ENCODE peak calls at places on chromosome 1, in four cellular contexts. One of them, this sample, is unnamed. For H3K27me3 and H3K4me1, the result is how much of the 10 kb centered on the place peaks cover.

GRCh38 chr1:182718311-182718710 is 33.9 kb upstream of the RGS8 start:
- DNase-seq in breast epithelium: no peak
- DNase-seq in transverse colon: no peak
- DNase-seq in spleen: no peak
- DNase-seq in this sample: no peak

GRCh38 chr1:180098242-180098995 is 56.2 kb upstream of the QSOX1 start:
- DNase-seq in transverse colon: no peak
- DNase-seq in breast epithelium: no peak
- DNase-seq in spleen: no peak
- DNase-seq in this sample: no peak

GRCh38 chr1:99969260-99969728 is 502 bp upstream of the SLC35A3 start:
- DNase-seq in transverse colon: no peak
- DNase-seq in breast epithelium: no peak
- DNase-seq in spleen: no peak
- DNase-seq in this sample: no peak

GRCh38 chr1:8905582-8906191 is 27.2 kb upstream of the ENO1 start:
- DNase-seq in transverse colon: no peak
- DNase-seq in spleen: no peak
- DNase-seq in breast epithelium: no peak
- DNase-seq in this sample: no peak

GRCh38 chr1:15616704-15617172 is 520 bp upstream of the DDI2 start:
- DNase-seq in breast epithelium: no peak
- DNase-seq in spleen: no peak
- DNase-seq in transverse colon: no peak
- DNase-seq in this sample: no peak

GRCh38 chr1:82152356-82153281 is 351.9 kb downstream of the ADGRL2 start:
- DNase-seq in transverse colon: no peak
- DNase-seq in spleen: no peak
- DNase-seq in breast epithelium: no peak
- DNase-seq in this sample: no peak

GRCh38 chr1:234955107-234955731 is 173.4 kb downstream of the TOMM20 start:
- DNase-seq in transverse colon: peak
- DNase-seq in spleen: peak
- DNase-seq in breast epithelium: no peak
- DNase-seq in this sample: no peak

GRCh38 chr1:82932207-82932606 is 1066.7 kb downstream of the TTLL7 start:
- DNase-seq in transverse colon: no peak
- DNase-seq in breast epithelium: no peak
- DNase-seq in spleen: no peak
- DNase-seq in this sample: no peak

GRCh38 chr1:93142161-93142560 is 38.1 kb downstream of the TMED5 start:
- DNase-seq in breast epithelium: no peak
- DNase-seq in spleen: no peak
- DNase-seq in transverse colon: no peak
- DNase-seq in this sample: no peak

GRCh38 chr1:28329395-28330153 is 734 bp downstream of the MED18 start:
- DNase-seq in spleen: peak
- DNase-seq in breast epithelium: no peak
- DNase-seq in transverse colon: peak
- DNase-seq in this sample: no peak

GRCh38 chr1:104630567-104630966 is 880.9 kb downstream of the AMY1C start:
- DNase-seq in breast epithelium: no peak
- DNase-seq in spleen: no peak
- DNase-seq in transverse colon: no peak
- DNase-seq in this sample: no peak

GRCh38 chr1:30512922-30513265 is 210.5 kb downstream of the MATN1 start:
- DNase-seq in breast epithelium: no peak
- DNase-seq in transverse colon: no peak
- DNase-seq in spleen: no peak
- DNase-seq in this sample: no peak

GRCh38 chr1:181077576-181078242 is 10.8 kb upstream of the IER5 start:
- DNase-seq in spleen: no peak
- DNase-seq in breast epithelium: no peak
- DNase-seq in transverse colon: no peak
- DNase-seq in this sample: no peak

GRCh38 chr1:9808459-9808858 is 15.3 kb downstream of the CLSTN1 start:
- DNase-seq in spleen: no peak
- DNase-seq in transverse colon: no peak
- DNase-seq in breast epithelium: no peak
- DNase-seq in this sample: no peak

GRCh38 chr1:162026906-162027305 is 3.2 kb upstream of the OLFML2B start:
- DNase-seq in spleen: no peak
- DNase-seq in transverse colon: no peak
- DNase-seq in breast epithelium: no peak
- DNase-seq in this sample: no peak

GRCh38 chr1:216140650-216141547 is 282.3 kb downstream of the USH2A start:
- DNase-seq in spleen: no peak
- DNase-seq in breast epithelium: no peak
- DNase-seq in transverse colon: no peak
- DNase-seq in this sample: no peak

GRCh38 chr1:226904772-226905171 is 34.4 kb downstream of the PSEN2 start:
- DNase-seq in spleen: no peak
- DNase-seq in transverse colon: no peak
- DNase-seq in breast epithelium: no peak
- DNase-seq in this sample: no peak

GRCh38 chr1:169466259-169467230 is 19.2 kb downstream of the SLC19A2 start:
- DNase-seq in spleen: no peak
- DNase-seq in transverse colon: peak
- DNase-seq in breast epithelium: no peak
- DNase-seq in this sample: no peak

GRCh38 chr1:25055961-25056360 is 125.9 kb upstream of the RUNX3 start:
- DNase-seq in breast epithelium: no peak
- DNase-seq in spleen: no peak
- DNase-seq in transverse colon: no peak
- DNase-seq in this sample: no peak

GRCh38 chr1:25054526-25054925 is 124.5 kb upstream of the RUNX3 start:
- DNase-seq in spleen: peak
- DNase-seq in transverse colon: no peak
- DNase-seq in breast epithelium: no peak
- DNase-seq in this sample: no peak

GRCh38 chr1:25055045-25055780 is 125.1 kb upstream of the RUNX3 start:
- DNase-seq in spleen: no peak
- DNase-seq in transverse colon: no peak
- DNase-seq in breast epithelium: no peak
- DNase-seq in this sample: no peak

GRCh38 chr1:25056536-25056935 is 126.5 kb upstream of the RUNX3 start:
- DNase-seq in breast epithelium: no peak
- DNase-seq in transverse colon: no peak
- DNase-seq in spleen: no peak
- DNase-seq in this sample: no peak

DNA sequence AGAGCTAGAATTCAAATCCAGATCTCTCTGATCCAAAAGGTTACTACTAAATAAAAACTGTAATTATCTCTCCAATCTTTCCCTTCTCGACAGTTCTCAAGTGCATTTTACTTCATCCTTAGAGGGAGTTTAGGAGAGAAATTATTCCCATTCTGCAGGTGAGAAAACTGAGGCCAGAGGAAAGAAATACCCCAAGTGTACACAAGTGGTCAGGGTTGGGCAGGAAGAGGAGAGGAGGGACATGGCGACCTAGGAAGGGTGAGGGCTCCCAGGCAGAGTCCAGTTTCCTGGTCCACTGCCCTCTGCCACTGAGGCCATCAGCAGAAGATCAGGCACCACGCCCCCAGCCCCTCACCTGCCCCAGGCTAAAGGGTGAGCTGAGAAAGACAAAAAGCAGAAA is 127.1 kb upstream of the RUNX3 start:
- DNase-seq in breast epithelium: no peak
- DNase-seq in spleen: no peak
- DNase-seq in transverse colon: no peak
- DNase-seq in this sample: no peak
- H3K27me3 ChIP-seq in breast epithelium: under half
- H3K27me3 ChIP-seq in spleen: under half
- H3K27me3 ChIP-seq in transverse colon: under half
- H3K27me3 ChIP-seq in this sample: under half

DNA sequence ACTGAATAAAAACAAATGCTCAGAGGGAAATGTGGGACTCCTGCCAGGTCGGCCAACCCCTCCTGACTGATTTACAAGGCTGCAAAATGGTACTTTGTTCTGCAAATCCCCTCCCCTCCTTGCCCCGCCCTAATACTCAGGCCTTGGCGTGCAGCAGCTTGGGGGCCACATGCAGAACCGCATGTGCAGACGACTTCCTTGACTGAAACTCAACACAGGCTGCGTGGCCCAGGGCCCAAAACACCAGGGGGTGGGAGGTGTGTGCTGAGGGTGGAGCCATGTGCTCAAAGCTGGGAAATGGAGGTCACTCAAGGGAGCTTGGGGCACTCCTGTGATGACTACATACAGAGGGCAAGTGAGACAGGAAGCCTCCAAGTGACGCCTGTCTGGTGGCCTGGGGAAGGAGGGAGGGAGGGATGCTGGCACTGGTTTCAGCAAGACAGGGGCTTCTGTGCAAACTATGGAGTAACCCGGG is 87.2 kb downstream of the MRPL37 start:
- DNase-seq in spleen: peak
- DNase-seq in breast epithelium: peak
- DNase-seq in transverse colon: peak
- DNase-seq in this sample: peak
- H3K4me1 ChIP-seq in spleen: half or more
- H3K4me1 ChIP-seq in breast epithelium: under half
- H3K4me1 ChIP-seq in transverse colon: half or more
- H3K4me1 ChIP-seq in this sample: under half

DNA sequence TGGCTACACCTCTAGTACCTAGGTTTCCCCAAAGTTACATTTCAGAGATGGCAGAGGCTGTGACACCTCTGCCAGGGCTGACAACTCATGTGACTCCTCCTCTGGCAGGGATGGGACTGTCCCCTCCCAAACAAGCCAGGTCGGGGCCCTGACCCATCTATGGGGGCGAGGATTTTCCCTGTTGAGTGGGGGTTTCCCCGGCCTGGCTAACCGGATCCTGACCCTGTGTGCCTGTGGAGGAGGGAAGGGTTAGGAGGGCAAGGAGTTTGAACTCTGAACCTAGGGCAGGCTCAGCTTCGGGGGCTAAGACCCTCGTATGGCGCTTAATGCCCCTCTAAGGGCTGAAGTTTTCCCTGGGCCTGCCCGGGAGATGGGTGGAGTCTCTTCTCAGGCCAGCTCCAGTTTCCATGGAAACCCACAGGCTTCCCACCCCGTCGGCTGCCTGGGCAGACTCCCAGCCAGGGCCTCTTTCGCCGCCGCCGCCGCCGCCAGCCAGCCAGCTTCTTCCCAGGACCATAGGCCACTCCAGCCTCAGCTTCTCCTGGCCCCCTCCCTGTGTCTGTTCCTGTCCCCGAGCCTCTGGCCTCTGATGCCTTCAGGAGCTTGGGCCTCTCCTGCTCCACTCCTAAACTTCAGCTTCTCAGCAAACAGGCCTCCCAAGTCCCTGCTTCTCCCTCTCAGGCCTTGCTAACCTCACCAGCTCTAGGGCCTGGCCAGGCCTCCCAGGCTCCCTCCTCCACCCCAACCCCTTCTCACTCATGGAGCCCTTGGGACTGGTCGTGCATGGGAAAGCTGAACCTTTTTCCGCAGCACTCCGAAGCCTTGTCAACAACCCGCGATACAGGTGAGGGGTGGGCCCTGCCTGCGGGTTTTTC is at the start of gene BTBD19:
- DNase-seq in breast epithelium: peak
- DNase-seq in spleen: peak
- DNase-seq in transverse colon: peak
- DNase-seq in this sample: no peak
- TF ChIP-seq POLR2A in breast epithelium: no peak
- TF ChIP-seq POLR2A in spleen: no peak
- TF ChIP-seq POLR2A in transverse colon: no peak
- TF ChIP-seq POLR2A in this sample: no peak

GRCh38 chr1:211133393-211133840 is 531 bp downstream of the KCNH1 start:
- DNase-seq in breast epithelium: no peak
- DNase-seq in spleen: peak
- DNase-seq in transverse colon: no peak
- DNase-seq in this sample: no peak
- H3K27me3 ChIP-seq in breast epithelium: under half
- H3K27me3 ChIP-seq in spleen: under half
- H3K27me3 ChIP-seq in transverse colon: half or more
- H3K27me3 ChIP-seq in this sample: under half

This sample was measured in esophagus squamous epithelium.